ENCODE peak calls at places on chromosomes 12 and 14, in six cellular contexts. F is left ventricle myocardium inferior, N is tibial artery, U is astrocyte, M is PC-3, X is tibial nerve. K is an unnamed sample. For H3K4me1, the result is how much of the 10 kb centered on the place peaks cover.

GRCh38 chr14:96268426-96269358 is 12.7 kb downstream of the BDKRB1 start:
- DNase-seq in F (no peak), N (peak), U (peak), M (peak), X (peak), K (peak)

GRCh38 chr12:6180300-6181051 is 19.7 kb upstream of the CD9 start:
- DNase-seq in F (peak), N (peak), U (peak), M (peak), X (peak), K (no peak)

GRCh38 chr12:6538420-6539275 is 4.3 kb downstream of the GAPDH start:
- DNase-seq in F (no peak), N (no peak), U (peak), M (peak), X (no peak), K (no peak)

GRCh38 chr12:26845984-26846383 is 13.0 kb upstream of the ITPR2 start:
- DNase-seq in F (no peak), N (no peak), U (peak), M (no peak), X (no peak), K (no peak)

GRCh38 chr12:12376636-12377448 is 20.0 kb downstream of the BORCS5 start:
- DNase-seq in F (no peak), N (no peak), U (peak), M (peak), X (no peak), K (no peak)

GRCh38 chr14:105647784-105648608 is 121.6 kb downstream of the TMEM121 start:
- DNase-seq in F (no peak), N (no peak), U (no peak), M (no peak), X (no peak), K (peak)

GRCh38 chr12:102673606-102674005 is 193.2 kb upstream of the IGF1 start:
- DNase-seq in F (no peak), N (no peak), U (no peak), M (no peak), X (no peak), K (no peak)

GRCh38 chr12:54360717-54361456 is 3.4 kb downstream of the GPR84 start:
- DNase-seq in F (peak), N (no peak), U (peak), M (peak), X (peak), K (no peak)

GRCh38 chr14:62357362-62357761 is 595.1 kb downstream of the SNAPC1 start:
- DNase-seq in F (no peak), N (no peak), U (no peak), M (no peak), X (no peak), K (no peak)

GRCh38 chr12:7512528-7512927 is 9.0 kb upstream of the CD163 start:
- DNase-seq in F (no peak), N (peak), U (peak), M (peak), X (no peak), K (no peak)

GRCh38 chr12:54371328-54372112 is 7.2 kb upstream of the GPR84 start:
- DNase-seq in F (peak), N (peak), U (no peak), M (no peak), X (peak), K (no peak)

GRCh38 chr12:28620281-28620680 is 430.0 kb downstream of the CCDC91 start:
- DNase-seq in F (no peak), N (no peak), U (no peak), M (no peak), X (no peak), K (no peak)

GRCh38 chr12:12616512-12617275 is 5.0 kb downstream of the CREBL2 start:
- DNase-seq in F (no peak), N (no peak), U (peak), M (peak), X (no peak), K (no peak)

GRCh38 chr12:8995021-8995775 is 5.9 kb downstream of the KLRG1 start:
- DNase-seq in F (no peak), N (no peak), U (no peak), M (no peak), X (no peak), K (no peak)

GRCh38 chr12:53676715-53677611 is 1.1 kb upstream of the ATP5MC2 start:
- DNase-seq in F (peak), N (peak), U (no peak), M (no peak), X (peak), K (no peak)

GRCh38 chr12:108175310-108175709 is 46.2 kb downstream of the WSCD2 start:
- DNase-seq in F (no peak), N (no peak), U (no peak), M (no peak), X (no peak), K (no peak)

GRCh38 chr14:92659765-92660561 is 88.5 kb downstream of the LGMN start:
- DNase-seq in F (peak), N (peak), U (no peak), M (no peak), X (peak), K (no peak)

GRCh38 chr14:41699506-41699905 is 92.8 kb downstream of the LRFN5 start:
- DNase-seq in F (no peak), N (no peak), U (no peak), M (peak), X (no peak), K (no peak)

GRCh38 chr12:109469516-109469915 is 7.6 kb downstream of the KCTD10 start:
- DNase-seq in F (no peak), N (no peak), U (no peak), M (no peak), X (no peak), K (no peak)

GRCh38 chr12:109464642-109465351 is 12.3 kb downstream of the KCTD10 start:
- DNase-seq in F (no peak), N (no peak), U (no peak), M (no peak), X (no peak), K (no peak)

GRCh38 chr12:109467978-109468676 is 9.0 kb downstream of the KCTD10 start:
- DNase-seq in F (no peak), N (no peak), U (no peak), M (no peak), X (no peak), K (no peak)

GRCh38 chr12:109466305-109466704 is 10.8 kb downstream of the KCTD10 start:
- DNase-seq in F (no peak), N (no peak), U (no peak), M (no peak), X (no peak), K (no peak)

DNA sequence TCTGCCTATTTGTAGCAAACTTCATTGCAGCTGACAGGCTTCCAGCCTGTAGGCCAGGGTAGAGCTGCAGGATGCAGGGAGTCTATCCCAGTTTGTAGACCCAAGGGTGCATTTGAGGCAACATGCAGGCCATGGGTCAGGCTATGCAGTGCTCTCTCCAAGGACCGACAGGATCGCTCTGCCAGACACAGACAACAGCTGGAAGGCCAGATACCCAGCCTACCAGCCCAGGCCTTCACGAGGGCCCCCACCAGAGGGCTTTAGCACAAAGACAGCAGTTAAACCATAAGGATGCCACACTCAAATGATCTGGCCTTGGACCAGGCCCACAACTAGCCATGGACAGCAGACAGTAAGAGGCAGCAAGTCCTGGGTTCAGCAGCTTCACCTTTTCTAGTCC is 10.3 kb downstream of the KCTD10 start:
- DNase-seq in F (no peak), N (no peak), U (no peak), M (no peak), X (no peak), K (no peak)
- H3K4me1 ChIP-seq in F (half or more), N (half or more), U (under half), M (under half), X (under half), K (under half)

DNA sequence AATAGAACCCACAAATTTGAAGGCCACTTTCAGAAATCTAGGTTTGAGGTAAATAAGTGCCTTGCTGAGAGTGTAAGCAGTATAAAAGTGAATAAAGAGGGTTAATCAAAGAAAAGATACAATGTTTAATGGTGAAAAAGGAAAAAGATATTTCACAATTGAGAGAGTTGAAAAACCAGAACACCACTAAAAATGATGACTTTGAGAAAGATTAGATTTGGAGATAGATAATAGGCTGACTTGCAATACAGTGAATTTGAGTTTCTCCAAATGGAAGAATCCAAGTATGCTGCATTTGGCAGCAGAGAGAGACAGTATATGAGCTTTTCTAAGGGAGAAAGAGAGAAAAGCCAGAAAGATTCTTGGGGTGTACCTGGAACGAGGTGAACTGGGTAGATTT is 2.2 kb downstream of the DENR start:
- DNase-seq in F (no peak), N (no peak), U (no peak), M (no peak), X (no peak), K (no peak)
- H3K4me3 ChIP-seq in F (no peak), N (no peak), U (no peak), M (peak), X (no peak), K (no peak)

GRCh38 chr14:91060472-91061308 is at the start of gene RPS6KA5:
- DNase-seq in F (peak), N (peak), U (peak), M (peak), X (peak), K (peak)
- TF ChIP-seq CTCF in F (peak), N (peak), U (no peak), M (no peak), X (no peak), K (peak)

GRCh38 chr12:47219243-47219642 is 139.5 kb upstream of the AMIGO2 start:
- DNase-seq in F (no peak), N (no peak), U (peak), M (peak), X (no peak), K (no peak)
- H3K4me1 ChIP-seq in F (under half), N (under half), U (under half), M (half or more), X (under half), K (under half)

K was measured in RWPE2.